ENCODE peak calls at places on chromosomes 11 and 22, in five cellular contexts. C, D, G, I and X are unnamed samples.
A peak's percentile ranks its signal among the peaks of the same experiment; 100 is the strongest.

GRCh38 chr11:134535029-134536025 is 123.3 kb upstream of the B3GAT1 start:
- DNase-seq in D (no peak), G (no peak), I (no peak), C (no peak), X (no peak)

GRCh38 chr11:71117311-71117710 is 135.1 kb downstream of the SHANK2 start:
- DNase-seq in C (no peak), G (no peak), I (no peak), D (no peak), X (peak; percentile 59)

GRCh38 chr11:80146231-80146630 is 705.4 kb upstream of the TENM4 start:
- DNase-seq in G (peak; percentile 62), C (no peak), D (no peak), I (no peak), X (no peak)

GRCh38 chr11:57294225-57295131 is 30.3 kb downstream of the TNKS1BP1 start:
- DNase-seq in G (no peak), I (no peak), C (no peak), D (no peak), X (peak; percentile 68)

GRCh38 chr11:69642549-69642912 is 1.6 kb downstream of the CCND1 start:
- DNase-seq in C (peak; percentile 27), D (no peak), I (no peak), G (no peak), X (no peak)

GRCh38 chr22:22245935-22246525 is 1.4 kb downstream of the VPREB1 start:
- DNase-seq in C (no peak), G (no peak), D (no peak), I (no peak), X (no peak)

GRCh38 chr22:48981671-48982070 is 846.0 kb downstream of the BRD1 start:
- DNase-seq in I (no peak), C (no peak), D (no peak), G (no peak), X (no peak)

GRCh38 chr11:129392995-129393394 is 17.3 kb downstream of the BARX2 start:
- DNase-seq in G (no peak), I (no peak), C (no peak), D (no peak), X (no peak)

GRCh38 chr22:20567371-20567847 is 60.0 kb downstream of the MED15 start:
- DNase-seq in C (no peak), I (no peak), D (no peak), G (no peak), X (peak; percentile 87)

GRCh38 chr22:17872491-17872890 is 98.2 kb upstream of the BID start:
- DNase-seq in I (no peak), G (no peak), C (no peak), D (no peak), X (peak; percentile 26)

GRCh38 chr22:19129871-19130270 is 1.2 kb upstream of the TSSK2 start:
- DNase-seq in G (no peak), D (no peak), I (no peak), C (no peak), X (no peak)

GRCh38 chr22:32920734-32921133 is 119.2 kb downstream of the TIMP3 start:
- DNase-seq in G (no peak), I (no peak), D (no peak), C (no peak), X (no peak)

GRCh38 chr22:33221566-33221965 is 163.4 kb upstream of the SYN3 start:
- DNase-seq in D (no peak), G (no peak), I (no peak), C (no peak), X (no peak)

GRCh38 chr11:70466154-70466553 is 67.8 kb downstream of the CTTN start:
- DNase-seq in G (no peak), D (no peak), I (peak; percentile 61), C (no peak), X (peak; percentile 35)

GRCh38 chr11:119167933-119168332 is 592 bp upstream of the NLRX1 start:
- DNase-seq in C (no peak), I (no peak), G (no peak), D (no peak), X (no peak)

GRCh38 chr11:102007567-102008437 is 39.4 kb upstream of the CFAP300 start:
- DNase-seq in G (no peak), C (peak; percentile 76), I (peak; percentile 23), D (peak; percentile 71), X (peak; percentile 99)